ENCODE peak calls at places on chromosome 11, in ten cellular contexts. A is PC-9, E is ascending aorta, M is ovary, Z is left lung, X is mammary epithelial cell, B is right atrium auricular region, D is thoracic aorta, T is OCI-LY7, I is endothelial cell of umbilical vein. V is an unnamed sample.

GRCh38 chr11:113401718-113402117 is 14.1 kb downstream of the ANKK1 start:
- DNase-seq in A (peak; percentile 78), E (peak; percentile 64), M (no peak), Z (peak; percentile 66), X (peak; percentile 97), B (peak; percentile 61), D (no peak), T (no peak), I (peak; percentile 9), V (peak; percentile 70)

GRCh38 chr11:3192511-3193372 is 25.9 kb downstream of the MRGPRG start:
- DNase-seq in A (no peak), E (peak; percentile 50), M (no peak), Z (no peak), X (no peak), B (no peak), D (no peak), T (no peak), I (no peak), V (no peak)

GRCh38 chr11:43870981-43871550 is 9.6 kb upstream of the ALKBH3 start:
- DNase-seq in A (no peak), E (no peak), M (no peak), Z (no peak), X (no peak), B (no peak), D (no peak), T (no peak), I (no peak), V (no peak)

GRCh38 chr11:68369756-68370155 is 57.4 kb downstream of the LRP5 start:
- DNase-seq in A (no peak), E (no peak), M (no peak), Z (no peak), X (no peak), B (no peak), D (no peak), T (no peak), I (no peak), V (no peak)

GRCh38 chr11:76769071-76769560 is 14.0 kb upstream of the TSKU start:
- DNase-seq in A (no peak), E (no peak), M (no peak), Z (no peak), X (no peak), B (no peak), D (no peak), T (no peak), I (no peak), V (no peak)

GRCh38 chr11:61007971-61008896 is 36.8 kb downstream of the CD6 start:
- DNase-seq in A (peak; percentile 53), E (no peak), M (peak; percentile 43), Z (no peak), X (no peak), B (no peak), D (no peak), T (no peak), I (no peak), V (no peak)

GRCh38 chr11:92226331-92227232 is 2.0 kb downstream of the FAT3 start:
- DNase-seq in A (peak; percentile 22), E (peak; percentile 65), M (no peak), Z (no peak), X (peak; percentile 7), B (no peak), D (no peak), T (no peak), I (no peak), V (peak; percentile 71)

GRCh38 chr11:42996742-42997307 is 315.0 kb upstream of the API5 start:
- DNase-seq in A (no peak), E (no peak), M (no peak), Z (no peak), X (no peak), B (no peak), D (no peak), T (no peak), I (no peak), V (no peak)

GRCh38 chr11:86497836-86498235 is 123.1 kb downstream of the CCDC81 start:
- DNase-seq in A (no peak), E (no peak), M (no peak), Z (no peak), X (no peak), B (no peak), D (no peak), T (no peak), I (no peak), V (no peak)

GRCh38 chr11:108697872-108698473 is 33.1 kb downstream of the DDX10 start:
- DNase-seq in A (peak; percentile 32), E (peak; percentile 68), M (peak; percentile 31), Z (peak; percentile 42), X (peak; percentile 61), B (no peak), D (no peak), T (peak; percentile 72), I (peak; percentile 78), V (peak; percentile 65)

GRCh38 chr11:130168105-130168504 is 8.5 kb downstream of the ST14 start:
- DNase-seq in A (no peak), E (no peak), M (no peak), Z (no peak), X (peak; percentile 72), B (no peak), D (no peak), T (peak; percentile 50), I (no peak), V (no peak)

GRCh38 chr11:78022397-78023396 is at the start of gene KCTD14:
- DNase-seq in A (peak; percentile 73), E (no peak), M (peak; percentile 29), Z (no peak), X (peak; percentile 37), B (no peak), D (no peak), T (no peak), I (no peak), V (no peak)

GRCh38 chr11:47583844-47584243 is 2.6 kb upstream of the FAM180B start:
- DNase-seq in A (no peak), E (no peak), M (no peak), Z (no peak), X (no peak), B (no peak), D (no peak), T (no peak), I (no peak), V (no peak)

GRCh38 chr11:5107285-5107684 is 30.9 kb downstream of the OR52A5 start:
- DNase-seq in A (no peak), E (no peak), M (no peak), Z (no peak), X (no peak), B (no peak), D (no peak), T (no peak), I (no peak), V (no peak)
- H3K27ac ChIP-seq in A (no peak overlapping the region), E (no peak overlapping the region), M (no peak overlapping the region), Z (no peak overlapping the region), X (no peak overlapping the region), B (no peak overlapping the region), D (no peak overlapping the region), T (no peak overlapping the region), I (no peak overlapping the region), V (no peak overlapping the region)

DNA sequence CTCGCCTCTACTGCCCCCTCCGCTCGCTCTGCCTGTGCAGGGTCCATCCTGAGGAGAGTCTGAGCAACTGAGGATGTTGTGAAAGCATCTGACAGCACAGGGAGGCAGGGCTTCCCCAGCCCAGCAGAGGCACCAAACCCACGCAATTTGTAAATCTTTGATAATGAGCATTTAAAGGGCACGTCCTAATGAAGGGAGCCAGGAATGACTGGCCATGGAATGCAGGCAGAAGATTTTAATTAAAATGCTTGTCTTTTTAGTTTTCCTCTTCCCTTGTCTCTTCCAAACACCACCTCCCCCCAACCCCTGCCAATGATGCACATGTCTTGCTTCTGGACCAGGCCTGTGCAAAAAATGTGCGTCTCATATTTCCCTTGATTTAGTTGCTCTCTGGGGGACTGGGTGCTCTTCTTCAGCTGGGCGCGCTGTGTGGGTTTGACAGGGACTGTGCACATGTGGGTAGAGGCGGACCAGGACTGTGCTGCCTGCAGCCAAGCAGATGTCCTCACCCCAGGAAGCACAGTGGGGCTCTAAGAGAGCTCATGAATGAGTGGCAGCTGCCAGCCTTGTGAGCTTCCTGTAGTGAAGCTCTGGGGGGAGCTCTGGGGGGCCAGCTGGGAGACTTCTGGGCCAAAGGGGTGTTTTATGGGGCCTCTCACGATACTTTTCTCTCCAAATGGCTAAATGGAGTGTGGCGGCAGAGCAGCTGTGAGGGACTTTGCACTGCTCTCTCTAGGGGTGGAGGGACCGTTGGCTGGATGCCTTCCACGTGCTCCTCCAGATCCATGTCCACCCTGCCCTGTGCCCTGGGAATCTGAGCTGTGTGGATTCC is 273.5 kb downstream of the ST3GAL4 start:
- DNase-seq in A (no peak), E (no peak), M (no peak), Z (no peak), X (no peak), B (no peak), D (no peak), T (no peak), I (no peak), V (no peak)
- TF ChIP-seq CTCF in A (no peak), E (no peak), M (no peak), Z (no peak), X (no peak), B (no peak), D (no peak), T (no peak), I (no peak), V (no peak)

GRCh38 chr11:332651-333480 is 12.2 kb upstream of the IFITM3 start:
- DNase-seq in A (no peak), E (no peak), M (no peak), Z (no peak), X (no peak), B (no peak), D (no peak), T (peak; percentile 72), I (no peak), V (no peak)

GRCh38 chr11:330307-330693 is 9.6 kb upstream of the IFITM3 start:
- DNase-seq in A (no peak), E (no peak), M (no peak), Z (no peak), X (no peak), B (no peak), D (no peak), T (peak; percentile 72), I (no peak), V (peak; percentile 56)

GRCh38 chr11:330694-331314 is 10.1 kb upstream of the IFITM3 start:
- DNase-seq in A (no peak), E (no peak), M (no peak), Z (no peak), X (no peak), B (no peak), D (no peak), T (peak; percentile 94), I (no peak), V (peak; percentile 64)

GRCh38 chr11:329886-330253 is 9.2 kb upstream of the IFITM3 start:
- DNase-seq in A (no peak), E (no peak), M (no peak), Z (no peak), X (no peak), B (no peak), D (no peak), T (no peak), I (no peak), V (peak; percentile 2)

GRCh38 chr11:331332-332060 is 10.8 kb upstream of the IFITM3 start:
- DNase-seq in A (no peak), E (no peak), M (no peak), Z (no peak), X (no peak), B (no peak), D (no peak), T (peak; percentile 78), I (no peak), V (peak; percentile 49)
- H3K4me3 ChIP-seq in A (no peak overlapping the region), E (no peak overlapping the region), M (no peak overlapping the region), Z (no peak overlapping the region), X (no peak overlapping the region), B (no peak overlapping the region), D (no peak overlapping the region), T (peak overlapping the region; percentile 61), I (no peak overlapping the region), V (no peak overlapping the region)

GRCh38 chr11:501683-502287 is 5.3 kb downstream of the RNH1 start:
- DNase-seq in A (no peak), E (peak; percentile 62), M (no peak), Z (no peak), X (no peak), B (no peak), D (no peak), T (no peak), I (no peak), V (no peak)
- H3K27ac ChIP-seq in A (no peak overlapping the region), E (peak overlapping the region; percentile 100), M (no peak overlapping the region), Z (no peak overlapping the region), X (no peak overlapping the region), B (peak overlapping the region; percentile 100), D (no peak overlapping the region), T (no peak overlapping the region), I (no peak overlapping the region), V (peak overlapping the region; percentile 99)

V was measured in tibial artery.